ENCODE peak calls at places on chromosomes 16 and 17, in four cellular contexts. One of them, this sample, is unnamed.
A peak's percentile ranks its signal among the peaks of the same experiment; 100 is the strongest.

GRCh38 chr16:85153656-85154091 is 41.4 kb upstream of the CIBAR2 start:
- DNase-seq in HepG2: no peak
- DNase-seq in GM12878: no peak
- DNase-seq in K562: no peak
- DNase-seq in this sample: no peak

GRCh38 chr16:51490866-51491265 is 339.8 kb upstream of the SALL1 start:
- DNase-seq in HepG2: no peak
- DNase-seq in GM12878: no peak
- DNase-seq in K562: no peak
- DNase-seq in this sample: no peak

GRCh38 chr17:36591434-36592315 is at the start of gene DHRS11:
- DNase-seq in HepG2: peak; percentile 59
- DNase-seq in GM12878: no peak
- DNase-seq in K562: peak; percentile 95
- DNase-seq in this sample: peak; percentile 84

GRCh38 chr17:71986886-71987285 is 133.9 kb upstream of the SOX9 start:
- DNase-seq in HepG2: no peak
- DNase-seq in GM12878: no peak
- DNase-seq in K562: no peak
- DNase-seq in this sample: no peak

GRCh38 chr16:29810699-29811169 is 1.3 kb upstream of the PRRT2 start:
- DNase-seq in HepG2: no peak
- DNase-seq in GM12878: no peak
- DNase-seq in K562: no peak
- DNase-seq in this sample: no peak

GRCh38 chr17:41620583-41621434 is 3.6 kb downstream of the KRT17 start:
- DNase-seq in HepG2: no peak
- DNase-seq in GM12878: no peak
- DNase-seq in K562: no peak
- DNase-seq in this sample: no peak

GRCh38 chr16:3022208-3022696 is 1.5 kb downstream of the HCFC1R1 start:
- DNase-seq in HepG2: peak; percentile 76
- DNase-seq in GM12878: no peak
- DNase-seq in K562: peak; percentile 82
- DNase-seq in this sample: no peak

GRCh38 chr16:19283637-19284036 is 1.9 kb upstream of the CLEC19A start:
- DNase-seq in HepG2: no peak
- DNase-seq in GM12878: no peak
- DNase-seq in K562: no peak
- DNase-seq in this sample: no peak

GRCh38 chr17:39108976-39109375 is 42.5 kb downstream of the PLXDC1 start:
- DNase-seq in HepG2: no peak
- DNase-seq in GM12878: no peak
- DNase-seq in K562: no peak
- DNase-seq in this sample: no peak

GRCh38 chr16:67199808-67200198 is 872 bp downstream of the ELMO3 start:
- DNase-seq in HepG2: no peak
- DNase-seq in GM12878: no peak
- DNase-seq in K562: no peak
- DNase-seq in this sample: no peak

GRCh38 chr17:66465701-66466100 is 163.3 kb downstream of the PRKCA start:
- DNase-seq in HepG2: no peak
- DNase-seq in GM12878: no peak
- DNase-seq in K562: no peak
- DNase-seq in this sample: no peak

GRCh38 chr17:2067048-2067452 is 12.1 kb downstream of the HIC1 start:
- DNase-seq in HepG2: no peak
- DNase-seq in GM12878: no peak
- DNase-seq in K562: no peak
- DNase-seq in this sample: no peak

GRCh38 chr17:68711858-68712257 is 110.7 kb upstream of the FAM20A start:
- DNase-seq in HepG2: no peak
- DNase-seq in GM12878: no peak
- DNase-seq in K562: no peak
- DNase-seq in this sample: no peak

GRCh38 chr16:84514874-84515835 is 10.7 kb upstream of the MEAK7 start:
- DNase-seq in HepG2: peak; percentile 85
- DNase-seq in GM12878: peak; percentile 96
- DNase-seq in K562: no peak
- DNase-seq in this sample: no peak

GRCh38 chr16:29806096-29806579 is at the start of gene MAZ:
- DNase-seq in HepG2: no peak
- DNase-seq in GM12878: no peak
- DNase-seq in K562: no peak
- DNase-seq in this sample: no peak

DNA sequence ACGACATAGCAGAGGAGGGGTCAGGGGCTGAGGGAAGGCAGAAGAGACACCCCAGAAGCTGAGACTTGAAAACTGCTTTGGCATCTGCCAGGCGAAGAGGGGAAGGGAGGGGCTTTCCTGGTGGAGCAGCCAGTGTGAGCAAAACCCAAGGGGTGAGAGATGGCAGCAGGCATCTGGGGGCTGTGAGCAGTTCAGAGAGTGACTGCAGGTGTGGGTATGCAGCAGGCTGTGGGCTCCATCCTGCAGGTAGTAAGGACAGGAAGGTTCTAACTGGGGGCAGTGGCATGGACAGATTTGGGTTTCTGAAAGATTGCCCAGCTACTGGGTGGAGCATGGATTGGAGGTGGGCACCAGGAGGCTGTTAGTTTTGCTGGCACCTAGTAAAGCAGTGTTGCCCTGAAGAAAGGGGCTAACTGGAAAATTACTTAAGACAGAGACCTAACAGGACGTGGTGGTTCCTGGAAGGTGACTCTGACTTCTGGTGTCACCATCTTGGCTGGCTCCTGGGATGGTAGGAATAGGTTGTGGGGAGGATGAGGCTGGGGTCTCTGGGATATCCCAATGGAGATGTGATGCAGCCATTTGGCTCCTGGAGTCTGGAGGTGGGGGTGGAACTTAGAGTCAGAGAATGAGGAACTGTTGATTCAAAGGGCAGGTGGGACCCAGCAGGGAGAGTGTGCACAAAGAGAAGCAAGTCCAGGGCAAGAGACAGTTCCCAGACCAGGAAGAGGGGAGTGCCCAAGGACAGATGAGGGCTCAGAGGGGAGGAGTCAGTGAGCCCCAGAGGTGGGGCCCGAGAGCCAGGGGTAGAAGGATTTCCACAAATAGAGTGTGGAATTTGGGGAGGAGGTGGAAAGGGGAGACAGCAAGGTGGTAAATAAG is 11.2 kb downstream of the BCL7C start:
- DNase-seq in HepG2: no peak
- DNase-seq in GM12878: no peak
- DNase-seq in K562: no peak
- DNase-seq in this sample: no peak
- TF ChIP-seq SP1 in HepG2: no peak
- TF ChIP-seq SP1 in GM12878: no peak
- TF ChIP-seq SP1 in K562: no peak
- TF ChIP-seq SP1 in this sample: no peak

GRCh38 chr16:57688987-57689771 is 5.4 kb upstream of the DRC7 start:
- DNase-seq in HepG2: no peak
- DNase-seq in GM12878: no peak
- DNase-seq in K562: no peak
- DNase-seq in this sample: no peak

GRCh38 chr16:57688487-57688986 is 6.1 kb upstream of the DRC7 start:
- DNase-seq in HepG2: no peak
- DNase-seq in GM12878: no peak
- DNase-seq in K562: no peak
- DNase-seq in this sample: no peak

GRCh38 chr16:57690782-57691471 is 3.7 kb upstream of the DRC7 start:
- DNase-seq in HepG2: no peak
- DNase-seq in GM12878: no peak
- DNase-seq in K562: peak; percentile 62
- DNase-seq in this sample: no peak

GRCh38 chr16:57692636-57693035 is 2.0 kb upstream of the DRC7 start:
- DNase-seq in HepG2: no peak
- DNase-seq in GM12878: no peak
- DNase-seq in K562: no peak
- DNase-seq in this sample: no peak

GRCh38 chr16:57689772-57690558 is 4.6 kb upstream of the DRC7 start:
- DNase-seq in HepG2: no peak
- DNase-seq in GM12878: peak; percentile 57
- DNase-seq in K562: peak; percentile 91
- DNase-seq in this sample: no peak
- TF ChIP-seq FOXK2 in HepG2: no peak
- TF ChIP-seq FOXK2 in GM12878: no peak
- TF ChIP-seq FOXK2 in K562: peak; percentile 72
- TF ChIP-seq FOXK2 in this sample: no peak

DNA sequence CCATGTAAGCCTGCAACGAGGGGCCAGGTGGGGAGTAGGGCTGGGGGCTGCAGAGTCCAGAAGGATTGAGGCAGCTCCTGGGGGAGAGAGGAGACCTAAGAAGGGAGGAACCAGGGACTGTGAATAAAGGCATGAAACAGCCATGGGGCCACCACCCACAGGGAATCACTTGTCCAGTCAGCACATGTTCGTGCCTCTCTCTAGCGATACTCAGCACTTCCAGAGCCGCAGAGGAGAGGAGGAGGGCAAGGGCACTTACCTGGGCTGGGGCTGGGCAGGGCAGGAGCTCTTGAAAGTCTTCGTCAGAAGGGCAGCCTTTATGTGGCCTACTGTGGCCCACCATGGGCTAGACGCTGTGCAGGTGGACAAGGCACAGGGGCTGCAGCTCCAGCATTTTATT is 24.2 kb downstream of the CACNA1G start:
- DNase-seq in HepG2: no peak
- DNase-seq in GM12878: no peak
- DNase-seq in K562: no peak
- DNase-seq in this sample: no peak
- TF ChIP-seq FOXM1 in HepG2: no peak
- TF ChIP-seq FOXM1 in GM12878: no peak
- TF ChIP-seq FOXM1 in K562: no peak
- TF ChIP-seq FOXM1 in this sample: no peak

GRCh38 chr16:50185005-50185505 is 31.9 kb downstream of the TENT4B start:
- DNase-seq in HepG2: peak; percentile 87
- DNase-seq in GM12878: no peak
- DNase-seq in K562: no peak
- DNase-seq in this sample: no peak
- TF ChIP-seq SP1 in HepG2: no peak
- TF ChIP-seq SP1 in GM12878: no peak
- TF ChIP-seq SP1 in K562: no peak
- TF ChIP-seq SP1 in this sample: no peak

GRCh38 chr16:54266363-54266955 is 20.1 kb downstream of the IRX3 start:
- DNase-seq in HepG2: peak; percentile 92
- DNase-seq in GM12878: no peak
- DNase-seq in K562: no peak
- DNase-seq in this sample: no peak
- TF ChIP-seq FOXK2 in HepG2: peak; percentile 56
- TF ChIP-seq FOXK2 in GM12878: no peak
- TF ChIP-seq FOXK2 in K562: no peak
- TF ChIP-seq FOXK2 in this sample: no peak

GRCh38 chr17:47957591-47958490 is at the start of gene PRR15L:
- DNase-seq in HepG2: no peak
- DNase-seq in GM12878: no peak
- DNase-seq in K562: no peak
- DNase-seq in this sample: no peak
- TF ChIP-seq FOXM1 in HepG2: no peak
- TF ChIP-seq FOXM1 in GM12878: no peak
- TF ChIP-seq FOXM1 in K562: no peak
- TF ChIP-seq FOXM1 in this sample: no peak

GRCh38 chr17:43526886-43527648 is 19.1 kb downstream of the ETV4 start:
- DNase-seq in HepG2: no peak
- DNase-seq in GM12878: no peak
- DNase-seq in K562: no peak
- DNase-seq in this sample: no peak
- TF ChIP-seq SP1 in HepG2: no peak
- TF ChIP-seq SP1 in GM12878: no peak
- TF ChIP-seq SP1 in K562: no peak
- TF ChIP-seq SP1 in this sample: no peak

DNA sequence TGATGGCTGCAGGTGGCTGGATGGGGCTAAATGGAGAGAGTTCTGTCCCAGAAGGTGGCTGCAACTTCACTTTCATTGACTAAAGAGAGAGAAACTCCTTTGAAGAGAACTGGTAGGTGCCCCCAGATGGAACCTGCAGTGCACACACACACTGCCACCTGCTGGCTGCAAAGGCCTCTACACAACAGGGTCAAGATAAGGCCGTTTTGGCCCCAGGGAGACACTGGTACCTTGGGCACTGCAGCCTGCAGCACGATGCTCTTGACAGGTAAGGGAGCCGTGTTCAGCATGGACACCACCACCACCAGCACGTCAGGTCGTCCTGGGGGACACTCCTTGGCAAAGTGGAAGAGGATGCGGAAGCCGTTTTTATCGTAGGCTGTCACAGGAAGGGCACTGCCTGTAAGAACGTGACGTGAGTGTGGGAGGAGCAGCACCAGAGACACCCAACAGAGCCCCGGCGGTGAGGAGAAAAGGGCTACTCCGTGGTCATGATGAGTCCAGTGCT is 22.7 kb downstream of the GGA3 start:
- DNase-seq in HepG2: peak; percentile 74
- DNase-seq in GM12878: no peak
- DNase-seq in K562: peak; percentile 79
- DNase-seq in this sample: peak; percentile 86
- TF ChIP-seq FOXK2 in HepG2: no peak
- TF ChIP-seq FOXK2 in GM12878: no peak
- TF ChIP-seq FOXK2 in K562: no peak
- TF ChIP-seq FOXK2 in this sample: no peak

GRCh38 chr17:35514561-35514960 is 22.9 kb downstream of the SLFN12L start:
- DNase-seq in HepG2: no peak
- DNase-seq in GM12878: no peak
- DNase-seq in K562: no peak
- DNase-seq in this sample: no peak
- TF ChIP-seq FOXM1 in HepG2: no peak
- TF ChIP-seq FOXM1 in GM12878: no peak
- TF ChIP-seq FOXM1 in K562: no peak
- TF ChIP-seq FOXM1 in this sample: no peak